ENCODE peak calls at places on chromosomes 6 and 20, in six cellular contexts. L is tibial artery, X is body of pancreas, R is heart left ventricle, K is mucosa of descending colon, Q is tibial nerve. D is an unnamed sample.
A peak's percentile ranks its signal among the peaks of the same experiment; 100 is the strongest.

GRCh38 chr20:40535816-40536215 is 153.2 kb downstream of the MAFB start:
- DNase-seq in L (no peak), X (no peak), R (no peak), K (no peak), Q (no peak), D (no peak)

GRCh38 chr6:119495230-119495683 is 145.7 kb upstream of the MAN1A1 start:
- DNase-seq in L (no peak), X (peak; percentile 67), R (peak; percentile 64), K (peak; percentile 74), Q (no peak), D (no peak)

GRCh38 chr6:5054427-5054873 is 30.7 kb upstream of the PPP1R3G start:
- DNase-seq in L (no peak), X (no peak), R (no peak), K (no peak), Q (no peak), D (no peak)

GRCh38 chr6:13216236-13216933 is 112.0 kb downstream of the TBC1D7 start:
- DNase-seq in L (no peak), X (no peak), R (no peak), K (no peak), Q (no peak), D (no peak)

GRCh38 chr6:53986721-53987526 is 124.3 kb upstream of the MLIP start:
- DNase-seq in L (no peak), X (no peak), R (no peak), K (no peak), Q (no peak), D (no peak)

GRCh38 chr6:156778615-156779205 is 1.5 kb downstream of the ARID1B start:
- DNase-seq in L (peak; percentile 54), X (peak; percentile 70), R (peak; percentile 64), K (peak; percentile 82), Q (peak; percentile 23), D (peak; percentile 56)

GRCh38 chr6:169932491-169932890 is 181.1 kb downstream of the ERMARD start:
- DNase-seq in L (no peak), X (no peak), R (no peak), K (no peak), Q (no peak), D (no peak)

GRCh38 chr6:163335671-163336545 is 78.6 kb upstream of the QKI start:
- DNase-seq in L (peak; percentile 68), X (no peak), R (peak; percentile 94), K (no peak), Q (no peak), D (peak; percentile 25)

GRCh38 chr6:39451831-39452230 is 129.3 kb upstream of the KCNK16 start:
- DNase-seq in L (no peak), X (no peak), R (no peak), K (no peak), Q (no peak), D (no peak)

GRCh38 chr6:3715285-3715684 is 36.2 kb downstream of the PXDC1 start:
- DNase-seq in L (no peak), X (no peak), R (no peak), K (no peak), Q (no peak), D (no peak)

GRCh38 chr6:12493446-12493845 is 203.3 kb downstream of the EDN1 start:
- DNase-seq in L (no peak), X (no peak), R (no peak), K (no peak), Q (no peak), D (no peak)

GRCh38 chr20:39038047-39038446 is 75.9 kb downstream of the DHX35 start:
- DNase-seq in L (no peak), X (no peak), R (no peak), K (no peak), Q (no peak), D (no peak)

GRCh38 chr6:118892248-118893094 is 1.5 kb upstream of the ASF1A start:
- DNase-seq in L (no peak), X (no peak), R (no peak), K (no peak), Q (no peak), D (no peak)

GRCh38 chr20:33399924-33400323 is 1.4 kb downstream of the CDK5RAP1 start:
- DNase-seq in L (no peak), X (no peak), R (no peak), K (no peak), Q (no peak), D (no peak)

GRCh38 chr6:126824815-126825214 is 293.7 kb upstream of the RSPO3 start:
- DNase-seq in L (no peak), X (no peak), R (no peak), K (no peak), Q (no peak), D (no peak)

GRCh38 chr6:47718571-47718970 is 20.2 kb downstream of the ADGRF4 start:
- DNase-seq in L (no peak), X (no peak), R (no peak), K (no peak), Q (no peak), D (no peak)

GRCh38 chr6:150881911-150882481 is 16.5 kb downstream of the MTHFD1L start:
- DNase-seq in L (peak; percentile 57), X (no peak), R (peak; percentile 64), K (no peak), Q (no peak), D (peak; percentile 71)

DNA sequence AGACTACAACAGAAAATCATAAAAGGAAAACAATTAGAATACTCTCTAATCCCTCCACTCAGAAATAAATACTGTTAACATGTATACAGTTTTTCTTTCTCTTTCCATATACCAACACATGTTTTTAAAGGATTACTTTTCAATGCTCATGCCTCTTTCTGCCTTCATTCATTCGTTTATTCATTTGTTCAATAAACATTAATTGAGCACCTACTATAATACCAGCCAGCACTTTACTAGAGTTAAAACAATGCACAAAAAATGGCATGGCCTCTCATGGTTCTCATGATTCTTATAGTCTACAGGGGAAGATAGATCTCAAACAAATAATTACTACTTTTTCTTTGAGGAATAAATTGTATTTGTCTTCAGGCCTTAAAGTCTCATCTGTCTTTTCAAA is 70.3 kb upstream of the RIPOR2 start:
- DNase-seq in L (no peak), X (no peak), R (no peak), K (no peak), Q (no peak), D (no peak)
- H3K4me1 ChIP-seq in L (peaks cover 7% of the 10 kb centered on the region), X (peaks cover 20% of the 10 kb centered on the region), R (peaks cover 11% of the 10 kb centered on the region), K (peaks cover 18% of the 10 kb centered on the region), Q (peaks cover 23% of the 10 kb centered on the region), D (peaks cover 2% of the 10 kb centered on the region)

GRCh38 chr20:25254986-25255680 is 7.2 kb downstream of the PYGB start:
- DNase-seq in L (peak; percentile 41), X (peak; percentile 77), R (peak; percentile 85), K (peak; percentile 75), Q (no peak), D (no peak)

GRCh38 chr20:25252686-25253421 is 5.0 kb downstream of the PYGB start:
- DNase-seq in L (no peak), X (no peak), R (no peak), K (peak; percentile 65), Q (no peak), D (no peak)

GRCh38 chr20:25254571-25254970 is 6.7 kb downstream of the PYGB start:
- DNase-seq in L (no peak), X (no peak), R (no peak), K (no peak), Q (no peak), D (no peak)

GRCh38 chr20:25252226-25252625 is 4.3 kb downstream of the PYGB start:
- DNase-seq in L (no peak), X (no peak), R (no peak), K (peak; percentile 51), Q (no peak), D (no peak)

GRCh38 chr20:25253606-25254275 is 5.9 kb downstream of the PYGB start:
- DNase-seq in L (no peak), X (no peak), R (no peak), K (no peak), Q (no peak), D (no peak)
- H3K4me1 ChIP-seq in L (peaks cover 85% of the 10 kb centered on the region), X (peaks cover 35% of the 10 kb centered on the region), R (peaks cover 93% of the 10 kb centered on the region), K (peaks cover 65% of the 10 kb centered on the region), Q (peaks cover 20% of the 10 kb centered on the region), D (peaks cover 4% of the 10 kb centered on the region)

DNA sequence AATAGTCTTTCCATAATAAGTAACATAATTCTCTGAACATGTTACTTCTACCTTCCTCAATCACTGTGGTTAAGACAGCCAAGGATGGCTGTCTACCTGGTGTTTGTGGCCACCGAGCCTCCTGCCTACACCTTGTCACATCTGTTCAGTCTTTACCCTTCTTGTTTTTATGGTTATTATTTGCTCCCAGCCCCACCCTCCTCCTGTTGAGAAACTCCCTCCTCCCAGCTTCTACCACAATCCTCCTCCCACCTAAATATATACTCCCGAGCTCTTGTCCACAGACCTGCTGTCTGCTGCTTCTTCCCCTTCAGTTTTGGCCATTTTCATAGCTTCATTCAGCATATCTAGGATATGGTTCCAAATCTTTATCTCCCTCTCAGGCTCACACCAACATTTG is 35.7 kb upstream of the GABRR1 start:
- DNase-seq in L (no peak), X (no peak), R (no peak), K (no peak), Q (no peak), D (no peak)
- H3K4me1 ChIP-seq in L (no peaks in the 10 kb centered on the region), X (no peaks in the 10 kb centered on the region), R (no peaks in the 10 kb centered on the region), K (no peaks in the 10 kb centered on the region), Q (no peaks in the 10 kb centered on the region), D (no peaks in the 10 kb centered on the region)

GRCh38 chr6:17930321-17930993 is 57.0 kb downstream of the KIF13A start:
- DNase-seq in L (no peak), X (no peak), R (no peak), K (no peak), Q (no peak), D (no peak)

GRCh38 chr6:17931227-17931626 is 56.2 kb downstream of the KIF13A start:
- DNase-seq in L (no peak), X (no peak), R (no peak), K (no peak), Q (no peak), D (no peak)

GRCh38 chr6:17932362-17932852 is 55.0 kb downstream of the KIF13A start:
- DNase-seq in L (peak; percentile 49), X (peak; percentile 43), R (peak; percentile 84), K (no peak), Q (no peak), D (no peak)

GRCh38 chr6:17927705-17928104 is 59.7 kb downstream of the KIF13A start:
- DNase-seq in L (no peak), X (no peak), R (peak; percentile 81), K (no peak), Q (no peak), D (no peak)

GRCh38 chr6:17928514-17929430 is 58.7 kb downstream of the KIF13A start:
- DNase-seq in L (no peak), X (no peak), R (no peak), K (no peak), Q (no peak), D (no peak)
- H3K4me1 ChIP-seq in L (peaks cover 61% of the 10 kb centered on the region), X (peaks cover 60% of the 10 kb centered on the region), R (peaks cover 94% of the 10 kb centered on the region), K (no peaks in the 10 kb centered on the region), Q (peaks cover 53% of the 10 kb centered on the region), D (peaks cover 22% of the 10 kb centered on the region)